ENCODE peak calls at places on chromosomes 2 and 18, in ten cellular contexts. Q is neural progenitor cell; M is right cardiac atrium; S is psoas muscle; Z is CD8-positive, alpha-beta T cell; O is colonic mucosa; F is cardiac muscle cell; C is mesendoderm; W is fibroblast of lung; E is heart right ventricle. H is an unnamed sample. For H3K4me1, the result is how much of the 10 kb centered on the place peaks cover.

GRCh38 chr18:78407456-78407823 is 572.2 kb upstream of the SALL3 start:
- DNase-seq in Q (no peak), M (no peak), S (no peak), Z (no peak), O (peak), F (no peak), C (no peak), W (no peak), E (no peak), H (no peak)

GRCh38 chr2:177467646-177468045 is 75.1 kb downstream of the AGPS start:
- DNase-seq in Q (no peak), M (no peak), S (no peak), Z (no peak), O (no peak), F (no peak), C (no peak), W (peak), E (no peak), H (no peak)

GRCh38 chr2:240338274-240338673 is 97.2 kb upstream of the GPC1 start:
- DNase-seq in Q (no peak), M (no peak), S (no peak), Z (no peak), O (no peak), F (no peak), C (no peak), W (no peak), E (no peak), H (no peak)

GRCh38 chr2:153872311-153873061 is 764 bp downstream of the GALNT13 start:
- DNase-seq in Q (peak), M (peak), S (no peak), Z (no peak), O (no peak), F (peak), C (peak), W (no peak), E (no peak), H (no peak)

GRCh38 chr2:109129356-109129920 is 433 bp downstream of the SH3RF3 start:
- DNase-seq in Q (peak), M (peak), S (peak), Z (peak), O (peak), F (peak), C (peak), W (no peak), E (peak), H (peak)

GRCh38 chr2:75389271-75389670 is 171.5 kb downstream of the EVA1A start:
- DNase-seq in Q (no peak), M (no peak), S (no peak), Z (no peak), O (no peak), F (no peak), C (no peak), W (no peak), E (no peak), H (no peak)

GRCh38 chr2:200199005-200199404 is 107.5 kb upstream of the SPATS2L start:
- DNase-seq in Q (no peak), M (no peak), S (no peak), Z (no peak), O (no peak), F (no peak), C (no peak), W (no peak), E (no peak), H (no peak)

GRCh38 chr2:96321230-96322103 is 3.6 kb upstream of the ITPRIPL1 start:
- DNase-seq in Q (peak), M (peak), S (peak), Z (peak), O (peak), F (peak), C (peak), W (no peak), E (peak), H (peak)

GRCh38 chr2:132804045-132804444 is 134.0 kb upstream of the LYPD1 start:
- DNase-seq in Q (no peak), M (no peak), S (no peak), Z (no peak), O (no peak), F (no peak), C (peak), W (peak), E (no peak), H (no peak)

GRCh38 chr18:9731380-9731779 is 23.3 kb downstream of the RAB31 start:
- DNase-seq in Q (no peak), M (no peak), S (no peak), Z (peak), O (no peak), F (no peak), C (peak), W (peak), E (no peak), H (peak)

GRCh38 chr2:98669675-98670074 is 61.3 kb downstream of the MGAT4A start:
- DNase-seq in Q (no peak), M (no peak), S (no peak), Z (no peak), O (no peak), F (no peak), C (peak), W (peak), E (no peak), H (peak)

GRCh38 chr2:219492575-219492974 is 6.1 kb upstream of the GMPPA start:
- DNase-seq in Q (peak), M (peak), S (no peak), Z (no peak), O (no peak), F (no peak), C (peak), W (no peak), E (no peak), H (no peak)

GRCh38 chr18:31506024-31506742 is 8.2 kb downstream of the DSG2 start:
- DNase-seq in Q (no peak), M (no peak), S (no peak), Z (no peak), O (no peak), F (no peak), C (no peak), W (peak), E (no peak), H (peak)

GRCh38 chr2:9162841-9163240 is 43.8 kb upstream of the ASAP2 start:
- DNase-seq in Q (no peak), M (no peak), S (no peak), Z (no peak), O (no peak), F (no peak), C (no peak), W (no peak), E (no peak), H (no peak)

GRCh38 chr2:76268928-76269327 is 558.2 kb upstream of the GCFC2 start:
- DNase-seq in Q (no peak), M (no peak), S (no peak), Z (no peak), O (no peak), F (no peak), C (no peak), W (peak), E (no peak), H (peak)

GRCh38 chr2:75276093-75277055 is 77.1 kb upstream of the TACR1 start:
- DNase-seq in Q (no peak), M (no peak), S (no peak), Z (no peak), O (no peak), F (no peak), C (peak), W (peak), E (no peak), H (no peak)

GRCh38 chr2:118909191-118909590 is 32.8 kb upstream of the MARCO start:
- DNase-seq in Q (no peak), M (no peak), S (no peak), Z (no peak), O (no peak), F (no peak), C (no peak), W (no peak), E (no peak), H (no peak)

GRCh38 chr2:113760400-113760799 is 4.0 kb upstream of the SLC35F5 start:
- DNase-seq in Q (no peak), M (no peak), S (no peak), Z (no peak), O (no peak), F (no peak), C (no peak), W (peak), E (no peak), H (no peak)

GRCh38 chr2:226115832-226116200 is 683.8 kb downstream of the IRS1 start:
- DNase-seq in Q (no peak), M (no peak), S (no peak), Z (no peak), O (no peak), F (no peak), C (peak), W (no peak), E (no peak), H (no peak)

GRCh38 chr2:108182489-108182888 is 57.3 kb upstream of the SULT1C3 start:
- DNase-seq in Q (peak), M (no peak), S (no peak), Z (no peak), O (peak), F (peak), C (peak), W (no peak), E (no peak), H (peak)

DNA sequence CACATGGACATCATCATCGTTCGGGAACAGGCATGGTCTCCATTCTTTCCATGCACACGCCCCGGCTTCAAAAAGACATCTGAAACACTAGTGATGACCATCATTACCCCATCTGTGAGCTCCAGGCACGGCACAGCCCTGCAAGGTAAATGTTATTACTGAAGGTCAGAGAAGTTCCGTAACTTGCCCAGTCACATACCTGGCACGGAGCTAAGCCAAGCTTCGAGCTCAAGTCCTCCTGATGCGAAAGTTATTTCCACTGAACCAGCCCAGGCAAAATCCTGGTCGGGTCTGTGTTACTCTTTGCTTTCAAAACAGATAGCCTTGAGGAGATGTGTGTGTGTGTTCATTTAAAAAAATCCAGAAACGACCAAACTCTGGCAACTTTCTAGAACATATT is 22.8 kb downstream of the FHL2 start:
- DNase-seq in Q (no peak), M (no peak), S (no peak), Z (no peak), O (no peak), F (no peak), C (no peak), W (no peak), E (no peak), H (no peak)
- H3K4me1 ChIP-seq in Q (under half), M (under half), S (half or more), Z (under half), O (under half), F (half or more), C (under half), W (half or more), E (half or more), H (half or more)

GRCh38 chr2:238286987-238287386 is 1.4 kb downstream of the PER2 start:
- DNase-seq in Q (no peak), M (no peak), S (peak), Z (no peak), O (peak), F (no peak), C (no peak), W (no peak), E (no peak), H (peak)

GRCh38 chr2:238284802-238285515 is 3.5 kb downstream of the PER2 start:
- DNase-seq in Q (no peak), M (no peak), S (no peak), Z (no peak), O (peak), F (no peak), C (no peak), W (no peak), E (no peak), H (no peak)

GRCh38 chr2:238286551-238286950 is 1.9 kb downstream of the PER2 start:
- DNase-seq in Q (no peak), M (peak), S (peak), Z (no peak), O (peak), F (no peak), C (no peak), W (peak), E (peak), H (peak)

GRCh38 chr2:238286095-238286494 is 2.3 kb downstream of the PER2 start:
- DNase-seq in Q (no peak), M (no peak), S (no peak), Z (no peak), O (no peak), F (no peak), C (no peak), W (no peak), E (no peak), H (no peak)

GRCh38 chr2:238285653-238286082 is 2.7 kb downstream of the PER2 start:
- DNase-seq in Q (peak), M (peak), S (peak), Z (no peak), O (peak), F (no peak), C (peak), W (peak), E (peak), H (peak)
- H3K4me3 ChIP-seq in Q (no peak), M (no peak), S (peak), Z (no peak), O (no peak), F (no peak), C (no peak), W (no peak), E (no peak), H (no peak)

DNA sequence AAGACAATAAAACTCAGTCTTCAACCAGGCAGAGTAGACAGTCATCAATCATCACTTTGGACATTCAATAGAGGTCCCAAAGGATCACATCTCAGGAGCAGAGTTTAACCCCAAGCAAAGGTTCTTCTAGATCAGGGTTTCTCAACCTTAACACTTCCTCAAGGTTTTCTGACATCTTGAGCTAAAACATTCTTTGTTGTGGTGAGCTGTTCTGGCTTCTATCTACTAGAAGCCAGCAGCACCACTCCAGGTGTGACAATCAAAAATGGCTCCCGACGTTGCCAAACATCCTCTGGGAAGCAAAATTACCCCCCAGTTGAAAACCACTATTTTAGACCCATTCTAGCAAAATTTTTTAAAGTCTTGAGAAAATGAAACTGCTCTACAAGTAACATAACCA is 22.0 kb downstream of the RTTN start:
- DNase-seq in Q (no peak), M (no peak), S (no peak), Z (no peak), O (no peak), F (no peak), C (no peak), W (no peak), E (no peak), H (no peak)
- H3K4me1 ChIP-seq in Q (under half), M (under half), S (under half), Z (under half), O (under half), F (under half), C (under half), W (under half), E (under half), H (under half)

GRCh38 chr2:46471-47345 is at the start of gene FAM110C:
- DNase-seq in Q (peak), M (peak), S (peak), Z (peak), O (peak), F (peak), C (peak), W (peak), E (peak), H (peak)

GRCh38 chr2:47346-48218 is 1.3 kb upstream of the FAM110C start:
- DNase-seq in Q (no peak), M (no peak), S (no peak), Z (no peak), O (no peak), F (no peak), C (peak), W (no peak), E (no peak), H (peak)

GRCh38 chr2:45342-46130 is 769 bp downstream of the FAM110C start:
- DNase-seq in Q (peak), M (peak), S (no peak), Z (no peak), O (peak), F (no peak), C (peak), W (no peak), E (no peak), H (peak)

GRCh38 chr2:44748-45341 is 1.5 kb downstream of the FAM110C start:
- DNase-seq in Q (no peak), M (no peak), S (no peak), Z (no peak), O (peak), F (no peak), C (peak), W (no peak), E (no peak), H (no peak)

GRCh38 chr2:46131-46470 is 204 bp downstream of the FAM110C start:
- DNase-seq in Q (peak), M (no peak), S (no peak), Z (no peak), O (no peak), F (no peak), C (no peak), W (no peak), E (no peak), H (no peak)
- H3K4me3 ChIP-seq in Q (peak), M (peak), S (peak), Z (peak), O (peak), F (peak), C (peak), W (no peak), E (peak), H (peak)

GRCh38 chr2:120681696-120682288 is 53.9 kb upstream of the GLI2 start:
- DNase-seq in Q (no peak), M (no peak), S (no peak), Z (no peak), O (no peak), F (no peak), C (no peak), W (no peak), E (no peak), H (no peak)
- H3K4me1 ChIP-seq in Q (under half), M (under half), S (under half), Z (under half), O (under half), F (under half), C (under half), W (under half), E (under half), H (under half)

DNA sequence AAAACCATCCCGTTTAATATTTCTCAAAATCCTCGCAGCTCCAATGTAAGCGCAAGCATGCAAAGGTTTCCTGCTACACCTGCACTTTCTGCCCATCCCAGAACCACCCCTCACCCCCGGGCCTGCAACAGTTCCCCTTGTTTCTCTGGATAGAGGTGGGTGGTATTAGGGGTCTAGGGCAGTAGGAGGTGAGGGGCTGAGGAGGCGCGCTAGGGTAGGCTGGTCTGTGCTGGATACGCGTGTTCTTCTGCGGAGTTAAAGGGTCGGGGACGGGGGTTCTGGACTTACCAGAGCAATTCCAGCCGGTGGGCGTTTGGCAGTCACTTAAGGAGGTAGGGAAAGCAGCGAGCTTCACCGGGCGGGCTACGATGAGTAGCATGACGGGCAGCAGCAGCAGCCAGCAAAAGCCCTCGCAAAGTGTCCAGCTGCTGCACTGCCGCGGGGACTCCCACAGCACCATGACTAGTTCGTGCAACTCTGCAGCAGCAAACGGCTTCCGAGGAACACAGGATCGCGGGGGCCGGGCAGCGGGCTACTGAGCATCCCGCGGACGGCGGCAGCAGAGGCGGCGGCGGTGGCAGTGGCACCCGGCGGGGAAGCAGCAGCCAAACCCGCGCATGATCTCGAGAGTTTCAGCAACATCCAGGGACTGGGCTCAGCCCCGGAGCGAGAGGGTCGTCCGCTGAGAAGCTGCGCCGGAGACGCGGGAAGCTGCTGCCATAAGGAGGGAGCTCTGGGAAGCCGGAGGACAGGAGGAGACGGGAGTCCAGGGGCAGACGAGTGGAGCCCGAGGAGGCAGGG is 468 bp downstream of the TMEFF2 start:
- DNase-seq in Q (no peak), M (peak), S (peak), Z (peak), O (no peak), F (peak), C (peak), W (peak), E (peak), H (no peak)
- H3K4me3 ChIP-seq in Q (peak), M (peak), S (peak), Z (peak), O (peak), F (peak), C (no peak), W (peak), E (peak), H (no peak)

DNA sequence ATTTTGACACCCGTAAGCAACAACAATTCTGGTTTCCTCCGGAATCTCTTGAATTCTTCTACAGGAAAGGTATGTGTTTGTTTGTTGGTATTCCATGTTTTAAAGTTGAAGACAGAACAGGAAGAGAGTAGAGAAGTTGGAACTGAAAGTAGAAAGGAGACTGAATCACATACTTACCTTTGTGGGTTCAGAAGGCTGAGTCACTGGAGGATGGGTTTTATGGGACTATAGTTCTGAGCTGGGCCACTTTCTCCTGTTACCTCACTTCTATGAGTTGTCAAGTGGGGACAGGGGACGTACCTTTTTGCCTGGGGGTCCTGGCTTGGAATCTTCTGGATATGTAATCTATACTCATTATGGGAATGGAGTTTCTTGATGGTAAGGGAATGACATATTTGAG is 40.9 kb downstream of the KDM3A start:
- DNase-seq in Q (no peak), M (no peak), S (no peak), Z (no peak), O (no peak), F (no peak), C (no peak), W (no peak), E (no peak), H (no peak)
- H3K4me1 ChIP-seq in Q (under half), M (under half), S (under half), Z (under half), O (under half), F (under half), C (under half), W (under half), E (under half), H (under half)

GRCh38 chr2:100606740-100607343 is 44.0 kb downstream of the PDCL3 start:
- DNase-seq in Q (peak), M (no peak), S (no peak), Z (peak), O (peak), F (peak), C (peak), W (peak), E (no peak), H (no peak)
- H3K4me3 ChIP-seq in Q (no peak), M (no peak), S (no peak), Z (no peak), O (no peak), F (no peak), C (no peak), W (no peak), E (no peak), H (no peak)

GRCh38 chr2:85589166-85589565 is 4.9 kb downstream of the VAMP5 start:
- DNase-seq in Q (no peak), M (peak), S (peak), Z (no peak), O (no peak), F (no peak), C (no peak), W (no peak), E (no peak), H (no peak)

GRCh38 chr2:85589982-85590791 is 5.4 kb upstream of the RNF181 start:
- DNase-seq in Q (no peak), M (peak), S (no peak), Z (no peak), O (no peak), F (no peak), C (no peak), W (peak), E (peak), H (peak)

GRCh38 chr2:85593023-85593422 is 2.5 kb upstream of the RNF181 start:
- DNase-seq in Q (no peak), M (no peak), S (no peak), Z (no peak), O (no peak), F (no peak), C (no peak), W (no peak), E (no peak), H (no peak)

GRCh38 chr2:85590950-85591349 is 4.6 kb upstream of the RNF181 start:
- DNase-seq in Q (no peak), M (no peak), S (no peak), Z (no peak), O (no peak), F (no peak), C (no peak), W (no peak), E (no peak), H (no peak)

GRCh38 chr2:85591563-85591962 is 4.0 kb upstream of the RNF181 start:
- DNase-seq in Q (no peak), M (peak), S (no peak), Z (no peak), O (no peak), F (no peak), C (no peak), W (no peak), E (peak), H (no peak)
- H3K4me1 ChIP-seq in Q (under half), M (under half), S (half or more), Z (under half), O (under half), F (under half), C (under half), W (under half), E (half or more), H (half or more)

GRCh38 chr18:58581265-58581664 is 47.6 kb downstream of the ALPK2 start:
- DNase-seq in Q (no peak), M (no peak), S (no peak), Z (no peak), O (no peak), F (peak), C (peak), W (peak), E (no peak), H (no peak)
- H3K4me3 ChIP-seq in Q (no peak), M (no peak), S (no peak), Z (no peak), O (no peak), F (no peak), C (no peak), W (no peak), E (no peak), H (no peak)

H was measured in adrenal gland.